ENCODE peak calls at places on chromosome 13, in five cellular contexts. Q is A549, Z is breast epithelium, G is esophagus squamous epithelium, S is K562. F is an unnamed sample.

GRCh38 chr13:111145506-111145905 is 30.4 kb downstream of the ARHGEF7 start:
- DNase-seq in Q (no peak), Z (no peak), G (no peak), S (no peak), F (no peak)

GRCh38 chr13:100361504-100361903 is 227.1 kb downstream of the GGACT start:
- DNase-seq in Z (no peak), G (no peak), S (no peak), Q (no peak), F (no peak)

GRCh38 chr13:64239372-64239771 is 2823.7 kb upstream of the PCDH20 start:
- DNase-seq in G (no peak), Z (no peak), S (no peak), Q (no peak), F (no peak)

GRCh38 chr13:95403349-95404140 is 102.3 kb upstream of the ABCC4 start:
- DNase-seq in Z (no peak), Q (no peak), S (no peak), G (no peak), F (no peak)

GRCh38 chr13:103799028-103799427 is 732.8 kb upstream of the SLC10A2 start:
- DNase-seq in Q (no peak), Z (no peak), S (no peak), G (no peak), F (no peak)

GRCh38 chr13:110923086-110923485 is 8.2 kb upstream of the ANKRD10 start:
- DNase-seq in Z (no peak), Q (no peak), G (no peak), S (no peak), F (no peak)

GRCh38 chr13:77434289-77434688 is 101.2 kb upstream of the SCEL start:
- DNase-seq in G (no peak), S (no peak), Q (no peak), Z (no peak), F (no peak)

GRCh38 chr13:35157143-35157755 is 215.2 kb downstream of the NBEA start:
- DNase-seq in G (no peak), Z (no peak), S (no peak), Q (peak; percentile 17), F (no peak)

GRCh38 chr13:98481511-98481951 is 95.4 kb downstream of the STK24 start:
- DNase-seq in S (no peak), Q (no peak), G (no peak), Z (no peak), F (no peak)

GRCh38 chr13:113060557-113061270 is 44.9 kb upstream of the F7 start:
- DNase-seq in S (no peak), G (no peak), Z (no peak), Q (no peak), F (no peak)

GRCh38 chr13:111202745-111203144 is 87.6 kb downstream of the ARHGEF7 start:
- DNase-seq in G (no peak), Z (no peak), Q (peak; percentile 13), S (peak; percentile 41), F (no peak)

GRCh38 chr13:89205856-89206255 is 1534.7 kb downstream of the SLITRK5 start:
- DNase-seq in Z (no peak), Q (no peak), G (no peak), S (no peak), F (no peak)

GRCh38 chr13:65143920-65144319 is 2086.2 kb downstream of the PCDH9 start:
- DNase-seq in Q (no peak), S (no peak), G (no peak), Z (no peak), F (no peak)

GRCh38 chr13:28530729-28531194 is 35.8 kb upstream of the FLT1 start:
- DNase-seq in Q (no peak), S (no peak), Z (no peak), G (no peak), F (no peak)

GRCh38 chr13:97971519-97971918 is 18.0 kb downstream of the IPO5 start:
- DNase-seq in G (no peak), Q (no peak), Z (no peak), S (no peak), F (no peak)

GRCh38 chr13:65631078-65631477 is 1599.1 kb downstream of the PCDH9 start:
- DNase-seq in Z (no peak), S (no peak), Q (no peak), G (no peak), F (no peak)

GRCh38 chr13:111270765-111271164 is 49.7 kb upstream of the TEX29 start:
- DNase-seq in Q (no peak), Z (no peak), G (no peak), S (no peak), F (no peak)

GRCh38 chr13:52615817-52616216 is 26.4 kb upstream of the HNRNPA1L2 start:
- DNase-seq in Z (no peak), S (no peak), Q (peak; percentile 8), G (no peak), F (no peak)

GRCh38 chr13:52615134-52615801 is 27.0 kb upstream of the HNRNPA1L2 start:
- DNase-seq in Q (no peak), S (no peak), G (no peak), Z (no peak), F (no peak)

DNA sequence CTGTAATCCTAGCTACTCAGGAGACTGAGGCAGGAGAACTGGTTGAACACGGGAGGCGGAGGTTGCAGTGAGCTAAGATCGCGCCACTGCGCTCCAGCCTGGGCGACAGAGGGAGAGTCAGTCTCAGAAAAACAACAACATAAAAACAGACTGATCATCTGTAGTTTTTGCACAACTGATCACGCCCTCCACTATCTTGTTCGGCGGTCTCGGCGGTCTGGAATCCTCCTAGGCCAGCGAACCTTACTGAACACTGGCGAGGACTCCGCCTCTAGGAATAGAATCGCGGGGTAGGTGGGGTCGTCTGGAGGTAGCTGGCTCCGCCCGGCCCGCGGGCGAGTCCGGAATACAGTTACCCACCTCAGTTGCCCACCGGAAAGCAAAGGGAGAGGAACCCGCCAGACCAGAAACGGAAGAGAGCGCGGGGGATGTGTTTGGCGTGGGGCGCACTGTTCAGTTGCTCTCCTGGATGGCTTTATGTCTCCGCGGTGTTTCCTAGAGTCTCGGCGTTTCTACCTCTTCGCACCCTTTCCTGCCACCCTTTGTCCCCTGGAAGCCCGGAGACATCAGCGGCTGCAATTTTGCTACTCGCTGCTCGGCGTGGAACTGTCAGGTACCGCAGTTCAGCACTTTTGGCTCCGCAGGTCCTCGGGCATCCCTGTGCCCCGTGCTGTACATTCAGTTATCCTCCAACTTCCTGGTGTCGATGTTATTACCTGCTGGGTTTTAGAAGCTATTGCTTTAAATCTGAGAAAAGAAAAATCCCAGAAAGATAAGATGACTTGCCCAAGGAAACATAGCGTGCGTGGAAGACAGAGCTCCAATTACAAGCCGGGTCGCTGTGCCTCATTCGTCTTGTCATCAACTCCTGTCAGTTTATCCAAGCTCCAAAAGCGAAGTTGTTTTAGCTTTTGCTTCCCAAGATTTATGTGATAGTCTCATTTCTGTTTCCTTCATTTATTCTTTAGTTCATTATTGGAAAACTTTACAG is 24.9 kb upstream of the HNRNPA1L2 start:
- DNase-seq in G (peak; percentile 19), Z (peak; percentile 55), S (peak; percentile 72), Q (peak; percentile 80), F (peak; percentile 72)
- TF ChIP-seq POLR2A in G (no peak), Z (peak; percentile 21), S (peak; percentile 73), Q (peak; percentile 59), F (no peak)

GRCh38 chr13:20703785-20704458 is 423 bp downstream of the IL17D start:
- DNase-seq in G (peak; percentile 15), S (peak; percentile 91), Q (peak; percentile 75), Z (peak; percentile 47), F (peak; percentile 84)
- TF ChIP-seq POLR2A in G (no peak), S (no peak), Q (peak; percentile 17), Z (no peak), F (no peak)

DNA sequence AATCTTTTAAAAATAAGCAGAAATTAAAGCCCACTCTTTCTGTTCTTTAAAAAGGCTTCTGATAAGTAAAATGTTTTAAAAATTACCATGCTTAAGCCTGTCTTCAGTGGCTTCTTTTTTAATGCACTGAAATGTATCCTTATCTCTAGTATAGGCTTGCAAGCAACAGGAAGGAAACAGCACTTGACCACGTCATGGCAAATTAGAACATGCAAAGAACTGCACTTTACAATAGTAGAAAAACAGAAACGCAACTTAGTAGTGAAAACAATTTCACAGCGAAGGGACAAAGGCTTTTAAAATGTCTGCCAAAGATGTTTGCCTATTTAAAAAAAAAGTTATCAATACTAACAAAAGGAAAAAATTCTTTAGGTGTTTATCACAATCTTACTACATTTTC is 36.3 kb downstream of the ELF1 start:
- DNase-seq in S (no peak), Q (no peak), Z (no peak), G (no peak), F (no peak)
- TF ChIP-seq POLR2A in S (no peak), Q (no peak), Z (no peak), G (peak; percentile 72), F (peak; percentile 72)

GRCh38 chr13:30307966-30308290 is 577 bp upstream of the KATNAL1 start:
- DNase-seq in Z (no peak), G (no peak), S (no peak), Q (no peak), F (no peak)

GRCh38 chr13:30305456-30305855 is 1.9 kb downstream of the KATNAL1 start:
- DNase-seq in Z (no peak), Q (no peak), G (no peak), S (no peak), F (no peak)

GRCh38 chr13:30306762-30307193 is 573 bp downstream of the KATNAL1 start:
- DNase-seq in G (peak; percentile 39), Q (peak; percentile 52), Z (peak; percentile 85), S (peak; percentile 72), F (peak; percentile 92)

GRCh38 chr13:30308548-30308947 is 1.2 kb upstream of the KATNAL1 start:
- DNase-seq in Z (no peak), S (peak; percentile 38), G (no peak), Q (no peak), F (no peak)

DNA sequence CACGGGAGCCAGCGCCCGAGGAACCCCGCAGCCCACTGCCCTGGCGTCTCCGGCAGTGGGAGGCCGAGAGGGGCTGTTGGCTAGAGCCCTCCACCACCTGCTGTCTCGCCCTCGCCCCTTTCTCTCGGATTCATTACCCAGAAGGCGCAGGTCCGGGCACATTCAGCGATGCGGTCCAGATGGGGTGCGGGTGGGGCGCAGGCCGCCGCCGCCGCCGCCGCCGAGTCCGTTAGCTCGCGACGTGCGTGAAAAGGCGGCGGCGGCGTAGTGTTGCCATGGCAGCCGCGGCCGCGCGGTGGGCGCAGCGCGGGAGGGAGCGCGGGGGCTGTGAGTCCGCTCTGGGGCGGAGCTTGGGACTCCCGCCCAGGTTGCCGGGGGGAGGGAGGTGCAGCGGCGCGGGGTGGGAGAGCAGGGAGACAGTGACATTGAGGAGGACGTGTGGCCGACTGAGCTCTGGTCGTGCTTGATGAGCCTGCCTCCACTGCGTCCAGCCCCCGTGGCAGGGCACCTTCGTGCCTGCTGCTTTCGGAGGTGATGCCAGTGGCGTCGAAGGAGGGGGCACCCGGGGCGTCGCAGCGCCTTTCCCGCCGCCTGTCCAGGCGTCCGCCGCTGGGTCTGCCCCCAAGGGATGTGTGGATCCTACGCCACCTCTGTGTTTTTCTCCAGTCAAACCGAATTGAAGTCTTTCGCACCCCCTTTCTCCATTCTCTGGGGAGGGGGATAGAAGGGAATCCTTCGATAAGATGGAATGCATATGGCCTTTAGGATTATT is at the start of gene KATNAL1:
- DNase-seq in S (peak; percentile 83), Z (peak; percentile 68), G (peak; percentile 10), Q (peak; percentile 48), F (peak; percentile 68)
- TF ChIP-seq POLR2A in S (peak; percentile 87), Z (no peak), G (no peak), Q (peak; percentile 43), F (no peak)

GRCh38 chr13:114130131-114130707 is 2.2 kb downstream of the RASA3 start:
- DNase-seq in Z (no peak), S (no peak), G (no peak), Q (no peak), F (no peak)

GRCh38 chr13:114129649-114130062 is 2.8 kb downstream of the RASA3 start:
- DNase-seq in S (no peak), Q (no peak), Z (no peak), G (no peak), F (no peak)

GRCh38 chr13:114132419-114133121 is at the start of gene RASA3:
- DNase-seq in S (peak; percentile 89), Z (no peak), G (no peak), Q (peak; percentile 72), F (peak; percentile 82)

GRCh38 chr13:114131581-114132418 is 623 bp downstream of the RASA3 start:
- DNase-seq in Z (no peak), Q (peak; percentile 15), G (no peak), S (peak; percentile 64), F (no peak)

GRCh38 chr13:114130708-114131580 is 1.5 kb downstream of the RASA3 start:
- DNase-seq in Q (peak; percentile 23), Z (no peak), S (peak; percentile 29), G (no peak), F (no peak)
- TF ChIP-seq POLR2A in Q (no peak), Z (no peak), S (no peak), G (no peak), F (no peak)

F was measured in stomach.